ENCODE peak calls at places on chromosomes 11 and 22, in four cellular contexts. V, F, H and A are unnamed samples.

GRCh38 chr11:93517041-93517440 is 26.1 kb downstream of the SMCO4 start:
- DNase-seq in V (no peak), F (no peak), H (no peak), A (no peak)

GRCh38 chr11:72553748-72554147 is 119.4 kb upstream of the CLPB start:
- DNase-seq in V (no peak), F (no peak), H (no peak), A (no peak)

GRCh38 chr22:36577019-36577418 is 48.1 kb upstream of the EIF3D start:
- DNase-seq in V (no peak), F (no peak), H (peak; percentile 72), A (peak; percentile 68)

GRCh38 chr22:44102856-44103255 is 77.9 kb upstream of the PARVG start:
- DNase-seq in V (no peak), F (no peak), H (no peak), A (no peak)

GRCh38 chr11:12331239-12331874 is 46.0 kb upstream of the PARVA start:
- DNase-seq in V (peak; percentile 17), F (peak; percentile 89), H (peak; percentile 68), A (peak; percentile 47)

GRCh38 chr11:47616726-47617416 is 22.7 kb upstream of the C1QTNF4 start:
- DNase-seq in V (no peak), F (peak; percentile 39), H (peak; percentile 47), A (peak; percentile 37)

GRCh38 chr11:64763804-64764611 is 4.2 kb upstream of the PYGM start:
- DNase-seq in V (no peak), F (no peak), H (no peak), A (no peak)

GRCh38 chr22:28942801-28943500 is 59.6 kb downstream of the ZNRF3 start:
- DNase-seq in V (no peak), F (peak; percentile 45), H (no peak), A (no peak)

GRCh38 chr22:26214466-26214865 is 45.2 kb downstream of the SEZ6L start:
- DNase-seq in V (no peak), F (no peak), H (no peak), A (no peak)

GRCh38 chr11:2210366-2211112 is 38.9 kb upstream of the TH start:
- DNase-seq in V (no peak), F (no peak), H (no peak), A (no peak)

GRCh38 chr22:43811777-43812148 is 342 bp downstream of the EFCAB6 start:
- DNase-seq in V (no peak), F (no peak), H (peak; percentile 56), A (no peak)

GRCh38 chr22:41524283-41524682 is 20.0 kb downstream of the POLR3H start:
- DNase-seq in V (no peak), F (no peak), H (no peak), A (no peak)

GRCh38 chr11:14275081-14275480 is 83.9 kb downstream of the RRAS2 start:
- DNase-seq in V (no peak), F (no peak), H (no peak), A (no peak)